ENCODE peak calls at places on chromosome X, in five cellular contexts. One of them, this sample, is unnamed.

GRCh38 chrX:20333672-20334071 is 67.0 kb upstream of the RPS6KA3 start:
- DNase-seq in GM20000: no peak
- DNase-seq in right atrium auricular region: no peak
- DNase-seq in nephron progenitor cell: no peak
- DNase-seq in MCF 10A: no peak
- DNase-seq in this sample: no peak

GRCh38 chrX:52138830-52139544 is 45.7 kb upstream of the MAGED4 start:
- DNase-seq in MCF 10A: no peak
- DNase-seq in nephron progenitor cell: no peak
- DNase-seq in right atrium auricular region: no peak
- DNase-seq in GM20000: no peak
- DNase-seq in this sample: no peak

GRCh38 chrX:97666890-97667289 is 783.2 kb downstream of the RPA4 start:
- DNase-seq in GM20000: no peak
- DNase-seq in nephron progenitor cell: no peak
- DNase-seq in MCF 10A: no peak
- DNase-seq in right atrium auricular region: no peak
- DNase-seq in this sample: no peak

GRCh38 chrX:66635360-66635759 is 3.5 kb downstream of the EDA2R start:
- DNase-seq in right atrium auricular region: no peak
- DNase-seq in MCF 10A: peak; percentile 69
- DNase-seq in nephron progenitor cell: no peak
- DNase-seq in GM20000: no peak
- DNase-seq in this sample: no peak

GRCh38 chrX:66602381-66602938 is 36.4 kb downstream of the EDA2R start:
- DNase-seq in right atrium auricular region: no peak
- DNase-seq in nephron progenitor cell: no peak
- DNase-seq in MCF 10A: no peak
- DNase-seq in GM20000: no peak
- DNase-seq in this sample: no peak

GRCh38 chrX:96710031-96710430 is 25.4 kb downstream of the DIAPH2 start:
- DNase-seq in MCF 10A: no peak
- DNase-seq in GM20000: no peak
- DNase-seq in right atrium auricular region: no peak
- DNase-seq in nephron progenitor cell: no peak
- DNase-seq in this sample: no peak

GRCh38 chrX:15277594-15277993 is 7.7 kb upstream of the ASB9 start:
- DNase-seq in right atrium auricular region: no peak
- DNase-seq in nephron progenitor cell: no peak
- DNase-seq in MCF 10A: no peak
- DNase-seq in GM20000: no peak
- DNase-seq in this sample: no peak

GRCh38 chrX:46330981-46331380 is 214.2 kb downstream of the ZNF674 start:
- DNase-seq in nephron progenitor cell: no peak
- DNase-seq in right atrium auricular region: no peak
- DNase-seq in GM20000: no peak
- DNase-seq in MCF 10A: peak; percentile 45
- DNase-seq in this sample: no peak

GRCh38 chrX:8890794-8891193 is 89.6 kb upstream of the FAM9A start:
- DNase-seq in GM20000: no peak
- DNase-seq in MCF 10A: no peak
- DNase-seq in right atrium auricular region: no peak
- DNase-seq in nephron progenitor cell: no peak
- DNase-seq in this sample: no peak

GRCh38 chrX:119067023-119067739 is 5.6 kb upstream of the CT47C1 start:
- DNase-seq in GM20000: peak; percentile 32
- DNase-seq in nephron progenitor cell: peak; percentile 58
- DNase-seq in right atrium auricular region: no peak
- DNase-seq in MCF 10A: peak; percentile 65
- DNase-seq in this sample: no peak

GRCh38 chrX:40933132-40934078 is 151.8 kb upstream of the USP9X start:
- DNase-seq in GM20000: peak; percentile 12
- DNase-seq in right atrium auricular region: no peak
- DNase-seq in nephron progenitor cell: no peak
- DNase-seq in MCF 10A: no peak
- DNase-seq in this sample: no peak

GRCh38 chrX:78710146-78710545 is 37.4 kb upstream of the LPAR4 start:
- DNase-seq in GM20000: no peak
- DNase-seq in right atrium auricular region: no peak
- DNase-seq in MCF 10A: no peak
- DNase-seq in nephron progenitor cell: no peak
- DNase-seq in this sample: no peak

GRCh38 chrX:46561931-46562721 is 11.4 kb upstream of the CHST7 start:
- DNase-seq in GM20000: peak; percentile 58
- DNase-seq in MCF 10A: peak; percentile 43
- DNase-seq in nephron progenitor cell: no peak
- DNase-seq in right atrium auricular region: no peak
- DNase-seq in this sample: no peak

GRCh38 chrX:53080628-53081580 is 1.3 kb upstream of the TSPYL2 start:
- DNase-seq in GM20000: peak; percentile 10
- DNase-seq in nephron progenitor cell: no peak
- DNase-seq in MCF 10A: no peak
- DNase-seq in right atrium auricular region: no peak
- DNase-seq in this sample: no peak

GRCh38 chrX:154136627-154137161 is 7.3 kb upstream of the OPN1LW start:
- DNase-seq in MCF 10A: peak; percentile 50
- DNase-seq in nephron progenitor cell: peak; percentile 82
- DNase-seq in right atrium auricular region: peak; percentile 73
- DNase-seq in GM20000: peak; percentile 74
- DNase-seq in this sample: peak; percentile 70

GRCh38 chrX:31266172-31267076 is 194.6 kb upstream of the FTHL17 start:
- DNase-seq in MCF 10A: peak; percentile 53
- DNase-seq in right atrium auricular region: no peak
- DNase-seq in GM20000: peak; percentile 81
- DNase-seq in nephron progenitor cell: peak; percentile 68
- DNase-seq in this sample: no peak

GRCh38 chrX:51608766-51609165 is 9.9 kb downstream of the CENPVL3 start:
- DNase-seq in right atrium auricular region: no peak
- DNase-seq in nephron progenitor cell: no peak
- DNase-seq in GM20000: no peak
- DNase-seq in MCF 10A: no peak
- DNase-seq in this sample: no peak

GRCh38 chrX:13614154-13614553 is 38.8 kb upstream of the TCEANC start:
- DNase-seq in GM20000: no peak
- DNase-seq in MCF 10A: no peak
- DNase-seq in right atrium auricular region: no peak
- DNase-seq in nephron progenitor cell: no peak
- DNase-seq in this sample: no peak

GRCh38 chrX:135295238-135295943 is 13.9 kb upstream of the ETDC start:
- DNase-seq in MCF 10A: no peak
- DNase-seq in GM20000: peak; percentile 53
- DNase-seq in right atrium auricular region: no peak
- DNase-seq in nephron progenitor cell: peak; percentile 63
- DNase-seq in this sample: peak; percentile 24

GRCh38 chrX:130083656-130084382 is 26.5 kb downstream of the ELF4 start:
- DNase-seq in nephron progenitor cell: no peak
- DNase-seq in right atrium auricular region: no peak
- DNase-seq in MCF 10A: no peak
- DNase-seq in GM20000: peak; percentile 40
- DNase-seq in this sample: no peak

DNA sequence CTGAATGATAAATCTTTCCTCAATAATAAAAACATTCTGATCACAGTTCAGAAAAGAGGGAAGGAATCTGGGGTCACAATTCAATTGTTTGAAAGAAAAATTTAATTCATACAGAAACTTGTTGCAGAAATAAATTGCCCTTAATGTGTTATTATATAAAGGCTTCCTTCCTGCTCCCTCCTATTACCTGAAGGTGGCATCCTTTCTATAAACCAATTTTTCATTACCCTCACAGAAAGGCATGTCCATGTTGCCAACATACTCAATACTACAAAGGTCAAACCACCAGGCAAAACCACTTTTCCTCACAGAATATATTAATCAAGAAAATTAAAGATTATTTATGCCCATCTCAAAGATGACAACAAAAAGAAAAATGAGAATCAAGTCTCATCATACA is 194.3 kb upstream of the CT83 start:
- DNase-seq in GM20000: no peak
- DNase-seq in nephron progenitor cell: no peak
- DNase-seq in right atrium auricular region: no peak
- DNase-seq in MCF 10A: no peak
- DNase-seq in this sample: no peak
- TF ChIP-seq CTCF in GM20000: no peak
- TF ChIP-seq CTCF in nephron progenitor cell: no peak
- TF ChIP-seq CTCF in right atrium auricular region: no peak
- TF ChIP-seq CTCF in MCF 10A: no peak
- TF ChIP-seq CTCF in this sample: no peak

DNA sequence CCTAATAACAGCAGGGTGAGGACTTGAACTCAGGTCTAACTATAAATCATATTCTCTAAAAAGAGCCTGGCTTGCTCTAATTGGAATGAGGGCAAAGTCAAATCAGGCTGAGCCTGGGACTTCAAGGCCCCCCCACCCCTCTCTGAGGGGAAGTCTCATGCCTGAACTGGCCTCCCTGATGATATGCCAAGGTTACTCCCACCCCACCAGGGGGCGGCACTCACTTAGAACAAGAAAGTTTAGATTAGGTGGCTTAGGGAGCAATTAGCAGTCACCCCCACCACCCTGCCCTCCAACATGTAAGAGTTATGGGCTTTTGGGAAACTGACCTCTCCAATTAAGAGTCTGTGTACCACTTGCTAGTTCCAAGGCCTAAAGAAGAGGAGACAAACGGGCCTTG is 2.7 kb downstream of the FOXO4 start:
- DNase-seq in right atrium auricular region: no peak
- DNase-seq in GM20000: peak; percentile 34
- DNase-seq in MCF 10A: peak; percentile 43
- DNase-seq in nephron progenitor cell: peak; percentile 51
- DNase-seq in this sample: peak; percentile 69
- TF ChIP-seq CTCF in right atrium auricular region: peak; percentile 65
- TF ChIP-seq CTCF in GM20000: peak; percentile 32
- TF ChIP-seq CTCF in MCF 10A: peak; percentile 21
- TF ChIP-seq CTCF in nephron progenitor cell: no peak
- TF ChIP-seq CTCF in this sample: peak; percentile 67

DNA sequence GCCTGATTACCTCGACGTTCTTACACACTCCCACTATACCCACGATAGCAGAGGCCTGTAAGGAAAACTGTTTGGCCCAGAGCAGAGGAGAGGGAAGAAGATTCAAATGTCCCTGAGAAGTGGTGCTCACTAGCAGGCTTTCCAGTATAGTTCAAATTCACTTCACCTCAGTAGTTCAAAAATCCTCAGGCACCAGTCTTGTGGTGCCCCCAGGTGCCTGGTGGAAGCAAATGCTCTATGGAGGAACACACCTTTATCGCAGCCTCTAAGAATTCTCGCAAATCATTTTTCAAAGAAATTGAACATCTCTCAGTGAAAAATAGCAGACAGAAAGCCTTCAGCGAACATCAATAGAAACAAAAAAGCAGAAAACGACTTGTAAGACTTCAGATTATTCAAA is 12.2 kb upstream of the MTMR1 start:
- DNase-seq in nephron progenitor cell: no peak
- DNase-seq in GM20000: no peak
- DNase-seq in right atrium auricular region: no peak
- DNase-seq in MCF 10A: peak; percentile 59
- DNase-seq in this sample: no peak
- TF ChIP-seq CTCF in nephron progenitor cell: peak; percentile 22
- TF ChIP-seq CTCF in GM20000: peak; percentile 23
- TF ChIP-seq CTCF in right atrium auricular region: peak; percentile 54
- TF ChIP-seq CTCF in MCF 10A: peak; percentile 70
- TF ChIP-seq CTCF in this sample: no peak

GRCh38 chrX:120741452-120741851 is 111.6 kb upstream of the C1GALT1C1 start:
- DNase-seq in right atrium auricular region: no peak
- DNase-seq in nephron progenitor cell: no peak
- DNase-seq in MCF 10A: peak; percentile 69
- DNase-seq in GM20000: no peak
- DNase-seq in this sample: no peak
- TF ChIP-seq CTCF in right atrium auricular region: no peak
- TF ChIP-seq CTCF in nephron progenitor cell: no peak
- TF ChIP-seq CTCF in MCF 10A: no peak
- TF ChIP-seq CTCF in GM20000: no peak
- TF ChIP-seq CTCF in this sample: no peak

GRCh38 chrX:104282326-104282725 is 27.6 kb upstream of the ESX1 start:
- DNase-seq in nephron progenitor cell: no peak
- DNase-seq in MCF 10A: peak; percentile 21
- DNase-seq in right atrium auricular region: no peak
- DNase-seq in GM20000: no peak
- DNase-seq in this sample: no peak
- TF ChIP-seq CTCF in nephron progenitor cell: no peak
- TF ChIP-seq CTCF in MCF 10A: no peak
- TF ChIP-seq CTCF in right atrium auricular region: no peak
- TF ChIP-seq CTCF in GM20000: no peak
- TF ChIP-seq CTCF in this sample: no peak

GRCh38 chrX:72297953-72298730 is 7.6 kb downstream of the CITED1 start:
- DNase-seq in GM20000: peak; percentile 38
- DNase-seq in MCF 10A: peak; percentile 52
- DNase-seq in right atrium auricular region: no peak
- DNase-seq in nephron progenitor cell: no peak
- DNase-seq in this sample: no peak
- TF ChIP-seq CTCF in GM20000: peak; percentile 48
- TF ChIP-seq CTCF in MCF 10A: peak; percentile 10
- TF ChIP-seq CTCF in right atrium auricular region: peak; percentile 24
- TF ChIP-seq CTCF in nephron progenitor cell: no peak
- TF ChIP-seq CTCF in this sample: no peak

This sample was measured in natural killer cell.